ENCODE peak calls at places on chromosomes 3 and 15, in nine cellular contexts. A is astrocyte, X is endothelial cell, L is Panc1, Z is AG09309, W is DND-41, O is stomach, S is dorsolateral prefrontal cortex, C is SK-N-SH. J is an unnamed sample.

GRCh38 chr15:33098082-33099058 is 96.1 kb downstream of the FMN1 start:
- DNase-seq in A (peak), X (no peak), L (no peak), Z (no peak), W (no peak), O (no peak), S (no peak), C (no peak), J (no peak)

GRCh38 chr15:83404143-83404542 is 43.0 kb upstream of the SH3GL3 start:
- DNase-seq in A (no peak), X (no peak), L (no peak), Z (no peak), W (no peak), O (no peak), S (no peak), C (no peak), J (peak)

GRCh38 chr3:115040673-115041286 is 106.3 kb downstream of the ZBTB20 start:
- DNase-seq in A (peak), X (peak), L (peak), Z (peak), W (peak), O (peak), S (no peak), C (peak), J (peak)

GRCh38 chr15:66659384-66659783 is 42.7 kb upstream of the SMAD6 start:
- DNase-seq in A (no peak), X (no peak), L (no peak), Z (no peak), W (no peak), O (no peak), S (no peak), C (no peak), J (no peak)

GRCh38 chr15:89860446-89860845 is 33.3 kb downstream of the AP3S2 start:
- DNase-seq in A (no peak), X (no peak), L (no peak), Z (no peak), W (no peak), O (no peak), S (no peak), C (no peak), J (no peak)

GRCh38 chr3:48427630-48427962 is 2.3 kb downstream of the PLXNB1 start:
- DNase-seq in A (no peak), X (no peak), L (no peak), Z (no peak), W (no peak), O (no peak), S (no peak), C (no peak), J (no peak)

GRCh38 chr3:171168086-171168485 is 141.6 kb upstream of the SLC2A2 start:
- DNase-seq in A (peak), X (peak), L (no peak), Z (no peak), W (no peak), O (no peak), S (no peak), C (no peak), J (no peak)

GRCh38 chr3:59327324-59327939 is 277.6 kb upstream of the CFAP20DC start:
- DNase-seq in A (peak), X (no peak), L (no peak), Z (peak), W (no peak), O (no peak), S (no peak), C (no peak), J (no peak)

GRCh38 chr15:52527898-52528464 is 699 bp downstream of the MYO5A start:
- DNase-seq in A (peak), X (peak), L (no peak), Z (no peak), W (peak), O (peak), S (peak), C (peak), J (peak)

GRCh38 chr3:107641572-107642307 is 119.0 kb downstream of the BBX start:
- DNase-seq in A (no peak), X (no peak), L (no peak), Z (no peak), W (no peak), O (no peak), S (no peak), C (no peak), J (no peak)

GRCh38 chr15:47711654-47712053 is 5.7 kb upstream of the SEMA6D start:
- DNase-seq in A (no peak), X (no peak), L (no peak), Z (no peak), W (no peak), O (no peak), S (no peak), C (peak), J (no peak)

GRCh38 chr3:16884748-16885587 is at the start of gene PLCL2:
- DNase-seq in A (no peak), X (peak), L (no peak), Z (no peak), W (peak), O (peak), S (peak), C (peak), J (peak)

GRCh38 chr15:89630974-89631901 is 24.0 kb downstream of the KIF7 start:
- DNase-seq in A (no peak), X (no peak), L (no peak), Z (no peak), W (no peak), O (peak), S (no peak), C (peak), J (no peak)

GRCh38 chr3:64889991-64890390 is 202.2 kb upstream of the ADAMTS9 start:
- DNase-seq in A (no peak), X (peak), L (no peak), Z (no peak), W (no peak), O (no peak), S (no peak), C (peak), J (peak)

GRCh38 chr15:54609152-54609551 is 587.6 kb downstream of the RSL24D1 start:
- DNase-seq in A (no peak), X (no peak), L (no peak), Z (no peak), W (no peak), O (no peak), S (no peak), C (no peak), J (no peak)

GRCh38 chr3:42504334-42505202 is 2.1 kb downstream of the VIPR1 start:
- DNase-seq in A (no peak), X (no peak), L (no peak), Z (no peak), W (no peak), O (peak), S (peak), C (no peak), J (peak)

GRCh38 chr3:159911011-159911663 is 77.5 kb upstream of the IL12A start:
- DNase-seq in A (no peak), X (no peak), L (no peak), Z (no peak), W (no peak), O (no peak), S (no peak), C (no peak), J (no peak)

GRCh38 chr15:62165029-62165792 is at the start of gene C2CD4B:
- DNase-seq in A (no peak), X (peak), L (no peak), Z (no peak), W (peak), O (peak), S (no peak), C (peak), J (peak)
- TF ChIP-seq CTCF in A (no peak), X (no peak), L (no peak), Z (no peak), W (peak), O (peak), S (no peak), C (no peak), J (no peak)

DNA sequence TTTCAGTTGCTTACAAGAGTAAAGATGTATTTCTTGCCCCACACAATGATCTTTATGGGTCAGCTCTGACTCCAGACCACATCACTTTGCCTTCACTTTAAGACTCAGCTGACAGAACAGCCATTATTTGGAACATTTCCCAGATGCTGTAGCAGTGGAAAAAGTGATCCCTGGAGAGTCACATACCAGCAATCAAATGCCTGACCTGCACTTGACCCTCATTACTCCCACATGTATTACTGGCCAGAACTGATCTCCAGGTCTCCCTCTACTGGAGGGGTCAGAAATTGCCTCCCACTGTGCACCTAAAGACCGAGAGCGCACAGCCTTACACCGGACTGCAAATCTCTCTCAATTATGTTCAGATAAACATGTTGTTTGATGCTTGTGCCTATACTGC is 88.6 kb upstream of the ZNF385D start:
- DNase-seq in A (peak), X (no peak), L (no peak), Z (peak), W (no peak), O (no peak), S (no peak), C (no peak), J (no peak)
- TF ChIP-seq CTCF in A (peak), X (peak), L (peak), Z (peak), W (peak), O (no peak), S (no peak), C (peak), J (peak)

GRCh38 chr3:55818485-55818884 is 331.4 kb upstream of the WNT5A start:
- DNase-seq in A (no peak), X (no peak), L (no peak), Z (no peak), W (no peak), O (no peak), S (no peak), C (no peak), J (no peak)
- TF ChIP-seq CTCF in A (no peak), X (no peak), L (no peak), Z (no peak), W (no peak), O (no peak), S (peak), C (no peak), J (peak)

GRCh38 chr15:55789066-55789660 is 46.2 kb upstream of the PRTG start:
- DNase-seq in A (no peak), X (no peak), L (no peak), Z (no peak), W (peak), O (no peak), S (no peak), C (no peak), J (peak)
- TF ChIP-seq CTCF in A (peak), X (peak), L (peak), Z (peak), W (peak), O (no peak), S (peak), C (peak), J (peak)

GRCh38 chr3:38627956-38628355 is 21.5 kb downstream of the SCN5A start:
- DNase-seq in A (no peak), X (peak), L (no peak), Z (no peak), W (peak), O (no peak), S (no peak), C (peak), J (no peak)
- TF ChIP-seq CTCF in A (peak), X (peak), L (no peak), Z (peak), W (peak), O (no peak), S (no peak), C (peak), J (no peak)

GRCh38 chr15:40567111-40567510 is 2.0 kb upstream of the RPUSD2 start:
- DNase-seq in A (no peak), X (no peak), L (no peak), Z (no peak), W (no peak), O (no peak), S (no peak), C (no peak), J (no peak)
- TF ChIP-seq CTCF in A (peak), X (no peak), L (peak), Z (peak), W (peak), O (no peak), S (peak), C (peak), J (no peak)

GRCh38 chr3:25910997-25911396 is 121.1 kb downstream of the OXSM start:
- DNase-seq in A (no peak), X (no peak), L (no peak), Z (no peak), W (peak), O (no peak), S (no peak), C (no peak), J (no peak)
- TF ChIP-seq CTCF in A (no peak), X (peak), L (peak), Z (no peak), W (peak), O (no peak), S (peak), C (peak), J (peak)

DNA sequence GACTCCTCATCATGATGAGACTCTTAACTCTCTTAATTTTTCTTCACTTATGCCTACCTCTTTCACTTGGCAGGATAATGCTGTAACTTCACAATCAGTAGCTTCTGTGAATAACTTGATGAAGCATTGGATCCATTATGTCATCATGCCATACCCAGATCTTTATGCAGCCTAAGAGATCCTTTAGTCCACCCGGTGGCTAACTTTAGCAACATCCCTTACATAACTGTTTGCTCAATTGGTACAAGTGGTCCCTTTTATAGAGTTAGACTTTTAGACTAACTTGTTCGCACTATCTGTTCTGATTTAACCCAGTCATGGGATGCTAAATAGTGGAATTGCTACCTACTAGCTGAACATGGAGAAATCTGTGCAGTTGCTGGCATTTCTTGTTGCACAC is 184.5 kb downstream of the USP13 start:
- DNase-seq in A (no peak), X (no peak), L (no peak), Z (no peak), W (no peak), O (no peak), S (no peak), C (no peak), J (no peak)
- TF ChIP-seq CTCF in A (peak), X (no peak), L (no peak), Z (no peak), W (peak), O (no peak), S (no peak), C (peak), J (no peak)

DNA sequence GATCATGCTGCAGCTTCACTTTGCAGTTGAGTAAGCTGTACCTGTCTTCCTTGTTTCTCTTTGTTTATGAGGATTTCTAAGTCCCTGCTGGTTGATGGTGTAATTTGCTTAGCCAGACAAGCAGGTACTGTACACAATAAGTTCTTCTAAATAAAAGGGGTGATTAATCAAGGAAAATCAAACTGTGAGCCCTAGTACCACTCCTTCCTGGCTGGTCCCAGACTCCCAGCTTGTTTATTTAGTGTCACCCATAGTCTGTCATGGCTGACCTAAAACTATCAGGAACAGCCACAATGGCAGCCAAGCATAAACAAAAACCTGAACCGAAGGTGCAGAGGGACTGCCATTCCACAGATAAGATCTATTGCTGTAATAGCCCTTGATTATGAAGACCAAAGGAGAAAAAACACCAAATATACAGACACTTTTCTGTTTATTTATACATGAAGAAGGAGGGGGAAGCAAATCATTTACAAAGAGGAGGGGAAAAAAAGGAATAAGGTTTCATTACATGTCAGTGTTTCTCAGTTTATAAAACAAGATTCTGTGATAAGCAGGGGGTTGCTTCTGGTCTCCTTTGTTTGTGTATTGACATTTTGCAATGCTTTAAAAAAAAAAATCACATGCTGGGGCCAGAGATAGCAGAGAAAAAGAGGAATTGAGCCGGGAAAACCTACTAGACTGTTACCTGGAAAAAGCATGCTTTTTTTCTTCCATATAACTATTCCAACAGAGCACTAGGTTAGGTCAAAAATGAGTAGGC is 182.4 kb upstream of the DPH6 start:
- DNase-seq in A (peak), X (no peak), L (no peak), Z (no peak), W (no peak), O (no peak), S (no peak), C (peak), J (no peak)
- TF ChIP-seq CTCF in A (no peak), X (no peak), L (no peak), Z (no peak), W (no peak), O (no peak), S (no peak), C (no peak), J (no peak)

GRCh38 chr3:183350164-183350563 is 78.3 kb downstream of the MCF2L2 start:
- DNase-seq in A (no peak), X (no peak), L (no peak), Z (no peak), W (no peak), O (no peak), S (no peak), C (no peak), J (no peak)
- TF ChIP-seq CTCF in A (no peak), X (no peak), L (no peak), Z (no peak), W (no peak), O (no peak), S (no peak), C (no peak), J (no peak)

J was measured in heart right ventricle.